ENCODE peak calls at places on chromosomes 12 and 14, in six cellular contexts. M is AG04450, X is epithelial cell of prostate, J is SK-MEL-5, E is foreskin fibroblast, W is lower lobe of right lung. T is an unnamed sample.

GRCh38 chr12:7498832-7499231 is 4.7 kb downstream of the CD163 start:
- DNase-seq in M (no peak), X (no peak), J (no peak), E (peak; percentile 88), W (no peak), T (no peak)

GRCh38 chr12:62933871-62934798 is 815 bp downstream of the PPM1H start:
- DNase-seq in M (no peak), X (no peak), J (peak; percentile 20), E (no peak), W (peak; percentile 70), T (peak; percentile 83)

GRCh38 chr12:20557076-20557475 is 138.1 kb upstream of the SLCO1C1 start:
- DNase-seq in M (no peak), X (no peak), J (peak; percentile 96), E (no peak), W (no peak), T (no peak)

GRCh38 chr12:119593578-119594398 is at the start of gene TMEM233:
- DNase-seq in M (no peak), X (no peak), J (no peak), E (no peak), W (peak; percentile 46), T (peak; percentile 70)

GRCh38 chr14:24609667-24610344 is at the start of gene GZMH:
- DNase-seq in M (no peak), X (no peak), J (no peak), E (no peak), W (no peak), T (no peak)

GRCh38 chr12:120247621-120248030 is 17.9 kb downstream of the PXN start:
- DNase-seq in M (no peak), X (no peak), J (no peak), E (peak; percentile 92), W (no peak), T (no peak)

GRCh38 chr14:94498215-94498614 is 11.1 kb downstream of the SERPINA12 start:
- DNase-seq in M (no peak), X (no peak), J (no peak), E (no peak), W (no peak), T (no peak)

GRCh38 chr12:77746108-77746507 is 84.6 kb upstream of the NAV3 start:
- DNase-seq in M (peak; percentile 29), X (peak; percentile 16), J (peak; percentile 24), E (no peak), W (no peak), T (no peak)

GRCh38 chr12:52037248-52037861 is 13.9 kb upstream of the NR4A1 start:
- DNase-seq in M (no peak), X (no peak), J (no peak), E (no peak), W (peak; percentile 66), T (no peak)

GRCh38 chr12:72433298-72433697 is 161.1 kb downstream of the TRHDE start:
- DNase-seq in M (no peak), X (no peak), J (no peak), E (no peak), W (no peak), T (no peak)

GRCh38 chr12:42238240-42239140 is at the start of gene YAF2:
- DNase-seq in M (peak; percentile 68), X (no peak), J (peak; percentile 83), E (peak; percentile 89), W (peak; percentile 94), T (peak; percentile 97)

GRCh38 chr12:62484234-62484633 is 17.6 kb downstream of the MON2 start:
- DNase-seq in M (no peak), X (no peak), J (peak; percentile 35), E (no peak), W (no peak), T (no peak)

GRCh38 chr12:47080725-47081502 is 1.2 kb upstream of the AMIGO2 start:
- DNase-seq in M (no peak), X (no peak), J (no peak), E (no peak), W (peak; percentile 88), T (peak; percentile 91)

GRCh38 chr12:50110762-50111416 is 1.1 kb upstream of the COX14 start:
- DNase-seq in M (no peak), X (no peak), J (peak; percentile 27), E (peak; percentile 59), W (peak; percentile 83), T (peak; percentile 82)

T was measured in Right ventricle myocardium inferior.